ENCODE peak calls at places on chromosomes 12 and 14, in four cellular contexts. D, N, H and P are unnamed samples.

GRCh38 chr12:40175045-40175444 is 49.8 kb upstream of the LRRK2 start:
- DNase-seq in D (no peak), N (no peak), H (no peak), P (no peak)

GRCh38 chr12:6254491-6254890 is 54.3 kb downstream of the CD9 start:
- DNase-seq in D (no peak), N (no peak), H (peak), P (no peak)

GRCh38 chr14:68548194-68549056 is 244.4 kb downstream of the ZFP36L1 start:
- DNase-seq in D (no peak), N (no peak), H (peak), P (no peak)

GRCh38 chr14:50830044-50830931 is 674 bp downstream of the NIN start:
- DNase-seq in D (peak), N (peak), H (peak), P (peak)

GRCh38 chr12:129771238-129771637 is 132.6 kb downstream of the TMEM132D start:
- DNase-seq in D (no peak), N (no peak), H (no peak), P (no peak)

GRCh38 chr12:130214686-130215370 is 52.6 kb downstream of the FZD10 start:
- DNase-seq in D (no peak), N (no peak), H (no peak), P (no peak)

GRCh38 chr12:113299619-113300237 is 35.2 kb downstream of the SLC8B1 start:
- DNase-seq in D (no peak), N (no peak), H (peak), P (no peak)

GRCh38 chr12:122672515-122672914 is 30.6 kb downstream of the HCAR2 start:
- DNase-seq in D (no peak), N (no peak), H (no peak), P (no peak)

GRCh38 chr12:1318327-1319031 is 275.9 kb downstream of the FBXL14 start:
- DNase-seq in D (no peak), N (no peak), H (no peak), P (no peak)

GRCh38 chr12:59405992-59406391 is 189.8 kb upstream of the SLC16A7 start:
- DNase-seq in D (no peak), N (no peak), H (no peak), P (no peak)

GRCh38 chr12:96989916-96990315 is 82.9 kb downstream of the NEDD1 start:
- DNase-seq in D (no peak), N (peak), H (no peak), P (peak)

GRCh38 chr14:88500611-88501010 is 54.2 kb downstream of the PTPN21 start:
- DNase-seq in D (no peak), N (no peak), H (no peak), P (no peak)

GRCh38 chr12:69994593-69995222 is 169.7 kb downstream of the MYRFL start:
- DNase-seq in D (no peak), N (no peak), H (no peak), P (no peak)

GRCh38 chr12:7628401-7628961 is 37.2 kb downstream of the APOBEC1 start:
- DNase-seq in D (no peak), N (no peak), H (peak), P (no peak)

GRCh38 chr14:53880761-53881160 is 75.9 kb downstream of the BMP4 start:
- DNase-seq in D (no peak), N (no peak), H (no peak), P (no peak)